ENCODE peak calls at places on chromosomes 6 and 20, in seven cellular contexts. U is spleen, N is RWPE1, F is AG09309, K is B cell, T is LNCaP clone FGC, M is GM13976. O is an unnamed sample.

GRCh38 chr20:61846741-61847419 is 218.8 kb downstream of the TAF4 start:
- DNase-seq in U (peak; percentile 45), N (no peak), F (no peak), K (no peak), T (no peak), M (no peak), O (no peak)

GRCh38 chr20:31537859-31538245 is 23.6 kb downstream of the HM13 start:
- DNase-seq in U (no peak), N (no peak), F (no peak), K (no peak), T (no peak), M (no peak), O (no peak)

GRCh38 chr20:1844723-1845523 is 50.3 kb upstream of the SIRPA start:
- DNase-seq in U (peak; percentile 90), N (no peak), F (no peak), K (peak; percentile 85), T (no peak), M (peak; percentile 90), O (peak; percentile 89)

GRCh38 chr20:19976595-19977372 is 40.4 kb upstream of the NAA20 start:
- DNase-seq in U (no peak), N (peak; percentile 83), F (no peak), K (no peak), T (no peak), M (no peak), O (no peak)

GRCh38 chr6:26521485-26522391 is 16.4 kb upstream of the HMGN4 start:
- DNase-seq in U (peak; percentile 97), N (peak; percentile 68), F (no peak), K (peak; percentile 87), T (no peak), M (peak; percentile 81), O (peak; percentile 78)

GRCh38 chr6:150078788-150079187 is 9.9 kb upstream of the ULBP3 start:
- DNase-seq in U (no peak), N (no peak), F (no peak), K (no peak), T (no peak), M (no peak), O (no peak)

GRCh38 chr6:125358898-125359297 is 57.1 kb upstream of the HDDC2 start:
- DNase-seq in U (no peak), N (no peak), F (no peak), K (no peak), T (no peak), M (no peak), O (no peak)

GRCh38 chr20:34797012-34797720 is 28.3 kb downstream of the NCOA6 start:
- DNase-seq in U (no peak), N (no peak), F (no peak), K (no peak), T (no peak), M (no peak), O (no peak)

GRCh38 chr6:36350681-36351091 is 14.0 kb upstream of the BNIP5 start:
- DNase-seq in U (no peak), N (no peak), F (peak; percentile 89), K (no peak), T (no peak), M (no peak), O (no peak)

GRCh38 chr6:5302995-5303622 is 41.8 kb downstream of the FARS2 start:
- DNase-seq in U (peak; percentile 80), N (peak; percentile 77), F (no peak), K (peak; percentile 47), T (peak; percentile 60), M (peak; percentile 60), O (peak; percentile 77)

GRCh38 chr6:130755368-130756034 is 71.7 kb upstream of the SMLR1 start:
- DNase-seq in U (no peak), N (no peak), F (no peak), K (no peak), T (no peak), M (no peak), O (no peak)

GRCh38 chr6:155443168-155443567 is 12.5 kb downstream of the NOX3 start:
- DNase-seq in U (no peak), N (no peak), F (no peak), K (no peak), T (no peak), M (no peak), O (no peak)

GRCh38 chr6:169639653-169640278 is 62.1 kb downstream of the WDR27 start:
- DNase-seq in U (no peak), N (no peak), F (no peak), K (no peak), T (no peak), M (no peak), O (no peak)

GRCh38 chr6:65642776-65643175 is 64.2 kb downstream of the EYS start:
- DNase-seq in U (no peak), N (no peak), F (no peak), K (no peak), T (no peak), M (no peak), O (no peak)

GRCh38 chr6:56794421-56794820 is 151.7 kb upstream of the DST start:
- DNase-seq in U (no peak), N (no peak), F (no peak), K (no peak), T (no peak), M (no peak), O (no peak)

GRCh38 chr6:164227952-164228522 is 813.5 kb downstream of the QKI start:
- DNase-seq in U (no peak), N (no peak), F (no peak), K (no peak), T (no peak), M (no peak), O (no peak)

GRCh38 chr6:163180874-163181541 is 233.5 kb upstream of the QKI start:
- DNase-seq in U (no peak), N (peak; percentile 36), F (no peak), K (no peak), T (peak; percentile 26), M (peak; percentile 39), O (peak; percentile 25)
- TF ChIP-seq CTCF in U (peak; percentile 50), N (no peak), F (peak; percentile 22), K (no peak), T (peak; percentile 79), M (peak; percentile 28), O (peak; percentile 50)

GRCh38 chr20:18688676-18689075 is 100.8 kb downstream of the DTD1 start:
- DNase-seq in U (no peak), N (no peak), F (no peak), K (no peak), T (no peak), M (no peak), O (no peak)

GRCh38 chr20:18683839-18684238 is 96.0 kb downstream of the DTD1 start:
- DNase-seq in U (no peak), N (no peak), F (no peak), K (no peak), T (no peak), M (no peak), O (no peak)

GRCh38 chr20:18689557-18689956 is 101.7 kb downstream of the DTD1 start:
- DNase-seq in U (no peak), N (no peak), F (no peak), K (no peak), T (peak; percentile 42), M (no peak), O (no peak)

GRCh38 chr20:18686696-18687095 is 98.8 kb downstream of the DTD1 start:
- DNase-seq in U (no peak), N (no peak), F (no peak), K (no peak), T (peak; percentile 88), M (no peak), O (no peak)

DNA sequence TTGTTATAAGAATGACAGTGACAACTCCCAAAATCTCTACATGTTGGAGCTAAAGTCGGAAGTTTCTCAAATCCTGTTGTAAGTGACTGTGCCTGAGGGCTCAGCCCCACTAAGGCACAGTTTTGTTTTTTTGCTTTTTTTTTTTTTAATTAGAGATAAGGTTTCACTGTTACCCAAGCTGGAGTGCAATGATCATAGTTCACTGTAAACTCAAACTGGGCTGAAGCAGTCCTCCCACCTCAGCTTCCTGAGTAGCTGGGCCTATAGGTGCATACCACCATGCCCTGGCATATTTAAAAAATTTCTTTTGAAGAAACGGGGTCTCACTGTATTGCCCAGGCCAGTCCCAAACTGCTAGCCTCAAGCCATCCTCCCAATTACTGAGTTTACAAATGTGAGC is 96.9 kb downstream of the DTD1 start:
- DNase-seq in U (no peak), N (no peak), F (no peak), K (no peak), T (no peak), M (no peak), O (no peak)
- TF ChIP-seq CTCF in U (no peak), N (no peak), F (no peak), K (no peak), T (no peak), M (no peak), O (no peak)

GRCh38 chr20:6008254-6008653 is 45.6 kb downstream of the LRRN4 start:
- DNase-seq in U (no peak), N (peak; percentile 86), F (peak; percentile 87), K (no peak), T (peak; percentile 41), M (no peak), O (no peak)
- TF ChIP-seq CTCF in U (no peak), N (no peak), F (no peak), K (no peak), T (no peak), M (peak; percentile 1), O (no peak)

GRCh38 chr6:123967900-123968299 is 164.2 kb downstream of the NKAIN2 start:
- DNase-seq in U (no peak), N (no peak), F (no peak), K (no peak), T (no peak), M (no peak), O (no peak)

GRCh38 chr6:123962508-123962907 is 158.8 kb downstream of the NKAIN2 start:
- DNase-seq in U (no peak), N (no peak), F (no peak), K (no peak), T (peak; percentile 58), M (no peak), O (no peak)

GRCh38 chr6:123965894-123966293 is 162.2 kb downstream of the NKAIN2 start:
- DNase-seq in U (no peak), N (peak; percentile 34), F (no peak), K (no peak), T (no peak), M (no peak), O (no peak)
- TF ChIP-seq CTCF in U (no peak), N (no peak), F (no peak), K (no peak), T (peak; percentile 18), M (no peak), O (no peak)

DNA sequence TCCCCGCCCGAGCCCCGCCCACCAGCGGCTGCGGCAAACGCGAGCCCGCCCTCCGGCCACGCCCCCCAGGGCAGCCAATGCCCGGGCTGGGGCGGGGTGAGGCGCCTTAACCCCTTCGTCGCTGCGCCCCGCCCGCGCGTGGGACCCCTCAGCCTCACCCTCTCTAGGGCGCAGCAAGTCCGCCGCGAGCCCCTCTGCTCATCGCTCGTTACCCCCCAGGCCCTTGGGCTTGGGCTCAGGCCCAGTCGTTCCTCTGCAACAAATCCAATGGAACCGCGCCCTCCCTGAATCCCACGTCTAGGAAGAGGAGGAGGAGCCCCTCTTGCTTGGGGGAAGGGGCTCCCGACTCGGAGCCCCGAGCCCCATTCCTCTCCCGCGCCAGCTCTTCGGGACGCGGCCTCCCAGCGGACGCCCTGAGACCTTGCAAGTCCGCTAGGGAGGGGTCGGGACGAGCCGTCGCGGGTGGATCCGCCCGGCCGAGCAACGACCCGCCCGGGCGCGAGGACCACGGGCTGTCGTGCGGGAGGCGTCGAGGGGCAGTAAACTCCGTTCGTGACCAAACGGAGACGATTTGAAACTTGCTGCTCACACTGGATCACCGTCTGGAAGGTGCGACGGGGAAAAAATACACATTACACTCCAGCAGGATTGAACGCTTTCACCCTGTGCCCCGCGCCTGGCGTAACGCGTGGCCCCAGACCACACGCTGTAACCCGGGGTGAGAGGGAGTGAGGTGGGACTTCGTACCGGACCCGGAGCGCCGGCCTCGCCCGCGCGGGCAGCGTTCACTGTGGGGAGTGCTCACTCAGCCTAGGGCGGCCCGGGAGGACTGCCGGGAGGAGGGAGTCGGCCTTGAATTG is 463 bp upstream of the LZTS3 start:
- DNase-seq in U (peak; percentile 97), N (peak; percentile 94), F (no peak), K (peak; percentile 99), T (no peak), M (peak; percentile 98), O (peak; percentile 97)
- TF ChIP-seq CTCF in U (no peak), N (no peak), F (no peak), K (peak; percentile 30), T (no peak), M (no peak), O (no peak)